ENCODE peak calls at places on chromosomes 5 and 9, in six cellular contexts. H is effector memory CD8-positive, alpha-beta T cell; G is NCI-H69; X is epithelial cell of esophagus; W is pancreas; R is cardiac fibroblast. N is an unnamed sample.

GRCh38 chr5:152560508-152561137 is 155.5 kb upstream of the NMUR2 start:
- DNase-seq in R (peak; percentile 72), W (peak; percentile 26), G (peak; percentile 84), H (peak; percentile 35), X (peak; percentile 77), N (peak; percentile 70)

GRCh38 chr9:134985451-134985850 is 67.7 kb upstream of the FCN1 start:
- DNase-seq in W (no peak), X (no peak), G (no peak), R (no peak), H (no peak), N (no peak)

GRCh38 chr5:67607958-67608357 is 411.4 kb upstream of the CD180 start:
- DNase-seq in H (no peak), R (no peak), X (no peak), G (no peak), W (no peak), N (no peak)

GRCh38 chr5:56734066-56734766 is 81.1 kb upstream of the MAP3K1 start:
- DNase-seq in X (no peak), H (no peak), R (peak; percentile 1), W (peak; percentile 7), G (no peak), N (no peak)

GRCh38 chr9:90801507-90802289 is at the start of gene SYK:
- DNase-seq in R (no peak), G (peak; percentile 93), H (no peak), X (peak; percentile 67), W (peak; percentile 59), N (peak; percentile 79)

GRCh38 chr5:43833966-43834365 is 231.0 kb downstream of the NNT start:
- DNase-seq in W (no peak), G (no peak), X (no peak), R (no peak), H (no peak), N (no peak)

GRCh38 chr9:5543875-5544702 is 33.8 kb downstream of the PDCD1LG2 start:
- DNase-seq in R (no peak), G (no peak), W (no peak), X (no peak), H (no peak), N (no peak)

GRCh38 chr9:78289474-78289873 is 7.5 kb upstream of the PSAT1 start:
- DNase-seq in X (no peak), G (no peak), H (no peak), R (no peak), W (no peak), N (no peak)

GRCh38 chr9:133844876-133845658 is 106.9 kb upstream of the SARDH start:
- DNase-seq in G (peak; percentile 62), H (no peak), W (peak; percentile 23), X (no peak), R (peak; percentile 79), N (peak; percentile 31)

GRCh38 chr5:4907636-4908035 is 232.5 kb upstream of the ADAMTS16 start:
- DNase-seq in G (no peak), X (no peak), W (no peak), H (no peak), R (no peak), N (no peak)

GRCh38 chr9:79512251-79512650 is 59.5 kb upstream of the TLE4 start:
- DNase-seq in H (no peak), G (no peak), W (no peak), R (no peak), X (no peak), N (no peak)

GRCh38 chr5:2129581-2130272 is 247.0 kb upstream of the IRX4 start:
- DNase-seq in H (no peak), R (no peak), W (no peak), G (no peak), X (no peak), N (no peak)

GRCh38 chr9:77016526-77017504 is 2.6 kb upstream of the FOXB2 start:
- DNase-seq in W (no peak), R (peak; percentile 23), X (no peak), H (no peak), G (no peak), N (no peak)

GRCh38 chr5:39167141-39167972 is 52.0 kb downstream of the FYB1 start:
- DNase-seq in G (no peak), X (no peak), H (no peak), W (no peak), R (no peak), N (no peak)

GRCh38 chr5:173629628-173630027 is 13.2 kb upstream of the BOD1 start:
- DNase-seq in R (no peak), W (no peak), G (peak; percentile 28), X (no peak), H (no peak), N (no peak)

GRCh38 chr9:98287383-98287782 is 31.9 kb upstream of the TBC1D2 start:
- DNase-seq in G (no peak), R (no peak), X (no peak), W (no peak), H (no peak), N (no peak)

GRCh38 chr5:1298723-1299510 is 4.0 kb upstream of the TERT start:
- DNase-seq in W (no peak), X (no peak), H (no peak), R (no peak), G (no peak), N (no peak)

GRCh38 chr9:18456624-18457237 is 17.2 kb upstream of the ADAMTSL1 start:
- DNase-seq in R (no peak), W (no peak), H (no peak), G (no peak), X (no peak), N (no peak)

GRCh38 chr5:57025961-57026360 is 74.0 kb upstream of the MIER3 start:
- DNase-seq in G (no peak), R (no peak), W (no peak), X (no peak), H (no peak), N (no peak)

GRCh38 chr9:121584421-121584820 is 67.0 kb upstream of the DAB2IP start:
- DNase-seq in R (no peak), H (no peak), W (no peak), X (no peak), G (no peak), N (no peak)

GRCh38 chr5:89992201-89992600 is 417.4 kb downstream of the CETN3 start:
- DNase-seq in G (no peak), R (no peak), W (no peak), X (no peak), H (no peak), N (no peak)

GRCh38 chr9:127449332-127449966 is 1.8 kb downstream of the RPL12 start:
- DNase-seq in H (no peak), W (no peak), X (no peak), G (peak; percentile 31), R (peak; percentile 13), N (no peak)